ENCODE peak calls at places on chromosome 12, in six cellular contexts. J is nephron progenitor cell, S is KBM-7, G is AG10803, Q is GM12878, L is fibroblast of the conjunctiva. O is an unnamed sample.

GRCh38 chr12:124500232-124501079 is 67.0 kb downstream of the NCOR2 start:
- DNase-seq in J (peak), S (no peak), G (peak), Q (no peak), L (no peak), O (no peak)

GRCh38 chr12:84874125-84874824 is 38.3 kb downstream of the SLC6A15 start:
- DNase-seq in J (no peak), S (peak), G (peak), Q (no peak), L (peak), O (peak)

GRCh38 chr12:203074-203461 is 10.9 kb downstream of the SLC6A12 start:
- DNase-seq in J (no peak), S (no peak), G (no peak), Q (no peak), L (no peak), O (no peak)

GRCh38 chr12:122227341-122227740 is 1.5 kb upstream of the DIABLO start:
- DNase-seq in J (no peak), S (no peak), G (no peak), Q (no peak), L (no peak), O (peak)

GRCh38 chr12:131044136-131044535 is 90.4 kb downstream of the ADGRD1 start:
- DNase-seq in J (no peak), S (no peak), G (no peak), Q (no peak), L (no peak), O (no peak)

GRCh38 chr12:63150255-63151060 is 543 bp downstream of the AVPR1A start:
- DNase-seq in J (peak), S (no peak), G (no peak), Q (no peak), L (no peak), O (no peak)

GRCh38 chr12:34292736-34293625 is 270.7 kb downstream of the ALG10 start:
- DNase-seq in J (no peak), S (peak), G (no peak), Q (no peak), L (no peak), O (no peak)

GRCh38 chr12:45235087-45236025 is 19.5 kb downstream of the ANO6 start:
- DNase-seq in J (no peak), S (no peak), G (peak), Q (no peak), L (no peak), O (no peak)

GRCh38 chr12:47274725-47275124 is 195.0 kb upstream of the AMIGO2 start:
- DNase-seq in J (no peak), S (no peak), G (no peak), Q (no peak), L (no peak), O (no peak)

GRCh38 chr12:79250186-79250585 is 385.6 kb downstream of the SYT1 start:
- DNase-seq in J (no peak), S (no peak), G (no peak), Q (no peak), L (no peak), O (no peak)

GRCh38 chr12:117468016-117468415 is 106.6 kb upstream of the NOS1 start:
- DNase-seq in J (no peak), S (no peak), G (no peak), Q (no peak), L (no peak), O (no peak)

GRCh38 chr12:6745751-6746525 is 7.0 kb downstream of the MLF2 start:
- DNase-seq in J (no peak), S (peak), G (no peak), Q (no peak), L (no peak), O (no peak)

GRCh38 chr12:34526946-34527345 is 504.6 kb downstream of the ALG10 start:
- DNase-seq in J (no peak), S (no peak), G (no peak), Q (no peak), L (no peak), O (no peak)

GRCh38 chr12:124466200-124467128 is 100.9 kb downstream of the NCOR2 start:
- DNase-seq in J (no peak), S (peak), G (no peak), Q (no peak), L (no peak), O (peak)

GRCh38 chr12:116068853-116069252 is 208.6 kb downstream of the MED13L start:
- DNase-seq in J (no peak), S (no peak), G (no peak), Q (no peak), L (no peak), O (no peak)

GRCh38 chr12:69500631-69501030 is 30.4 kb downstream of the FRS2 start:
- DNase-seq in J (no peak), S (no peak), G (peak), Q (no peak), L (no peak), O (no peak)

GRCh38 chr12:53683494-53683893 is 7.6 kb upstream of the ATP5MC2 start:
- DNase-seq in J (no peak), S (no peak), G (no peak), Q (no peak), L (no peak), O (no peak)

GRCh38 chr12:62006076-62006732 is 254.0 kb upstream of the USP15 start:
- DNase-seq in J (peak), S (peak), G (peak), Q (no peak), L (peak), O (peak)

GRCh38 chr12:58310828-58311273 is 369.5 kb downstream of the ATP23 start:
- DNase-seq in J (no peak), S (no peak), G (peak), Q (no peak), L (peak), O (no peak)

GRCh38 chr12:58159941-58160340 is 218.6 kb downstream of the ATP23 start:
- DNase-seq in J (no peak), S (no peak), G (no peak), Q (no peak), L (no peak), O (no peak)

GRCh38 chr12:3083949-3084348 is 6.8 kb downstream of the TSPAN9 start:
- DNase-seq in J (no peak), S (no peak), G (no peak), Q (no peak), L (no peak), O (no peak)

GRCh38 chr12:93108958-93109357 is 179.9 kb upstream of the EEA1 start:
- DNase-seq in J (no peak), S (no peak), G (peak), Q (no peak), L (peak), O (no peak)

GRCh38 chr12:46982629-46983392 is 96.6 kb upstream of the PCED1B start:
- DNase-seq in J (no peak), S (no peak), G (no peak), Q (no peak), L (no peak), O (no peak)

GRCh38 chr12:77796775-77797174 is 33.9 kb upstream of the NAV3 start:
- DNase-seq in J (no peak), S (no peak), G (peak), Q (no peak), L (peak), O (no peak)

GRCh38 chr12:29698756-29699155 is 85.0 kb downstream of the TMTC1 start:
- DNase-seq in J (no peak), S (no peak), G (no peak), Q (no peak), L (no peak), O (no peak)

GRCh38 chr12:51217133-51217967 is 512 bp downstream of the POU6F1 start:
- DNase-seq in J (peak), S (peak), G (no peak), Q (no peak), L (no peak), O (peak)

GRCh38 chr12:53200458-53201169 is 6.4 kb downstream of the ITGB7 start:
- DNase-seq in J (no peak), S (peak), G (no peak), Q (peak), L (no peak), O (no peak)

GRCh38 chr12:6831450-6831995 is 3.3 kb downstream of the P3H3 start:
- DNase-seq in J (no peak), S (no peak), G (no peak), Q (no peak), L (no peak), O (no peak)

GRCh38 chr12:5259523-5259922 is 172.4 kb upstream of the NTF3 start:
- DNase-seq in J (no peak), S (no peak), G (peak), Q (no peak), L (no peak), O (no peak)

GRCh38 chr12:34394211-34395055 is 372.1 kb downstream of the ALG10 start:
- DNase-seq in J (no peak), S (no peak), G (no peak), Q (no peak), L (no peak), O (no peak)

GRCh38 chr12:94973202-94973601 is 30.3 kb downstream of the NDUFA12 start:
- DNase-seq in J (no peak), S (no peak), G (no peak), Q (no peak), L (peak), O (no peak)

O was measured in immature natural killer cell.